ENCODE peak calls at places on chromosomes 6 and 20, in eight cellular contexts. F, N, C, A, B, D, Y and S are unnamed samples. For H3K4me1 and H3K9me3, the result is how much of the 10 kb centered on the place peaks cover.

GRCh38 chr20:21229163-21229562 is 74.0 kb upstream of the XRN2 start:
- DNase-seq in F (no peak), N (peak), C (no peak), A (no peak), B (peak), D (no peak), Y (peak), S (no peak)

GRCh38 chr6:167529684-167530335 is 204.9 kb downstream of the TTLL2 start:
- DNase-seq in F (no peak), N (no peak), C (no peak), A (no peak), B (no peak), D (no peak), Y (no peak), S (no peak)

GRCh38 chr6:42533794-42534193 is 30.0 kb upstream of the UBR2 start:
- DNase-seq in F (no peak), N (no peak), C (no peak), A (no peak), B (no peak), D (no peak), Y (no peak), S (no peak)

GRCh38 chr6:112938656-112939055 is 591.5 kb downstream of the RFPL4B start:
- DNase-seq in F (no peak), N (no peak), C (no peak), A (no peak), B (no peak), D (no peak), Y (no peak), S (no peak)

GRCh38 chr6:143694560-143694959 is 16.8 kb downstream of the PHACTR2 start:
- DNase-seq in F (no peak), N (no peak), C (no peak), A (no peak), B (peak), D (no peak), Y (no peak), S (no peak)

GRCh38 chr6:30238178-30238795 is 25.1 kb upstream of the TRIM26 start:
- DNase-seq in F (peak), N (peak), C (no peak), A (no peak), B (peak), D (no peak), Y (no peak), S (no peak)

GRCh38 chr20:45340236-45340847 is 7.9 kb downstream of the SDC4 start:
- DNase-seq in F (no peak), N (no peak), C (no peak), A (no peak), B (no peak), D (no peak), Y (peak), S (no peak)

GRCh38 chr6:7784706-7785105 is 58.8 kb downstream of the BMP6 start:
- DNase-seq in F (no peak), N (no peak), C (no peak), A (no peak), B (no peak), D (no peak), Y (no peak), S (no peak)

GRCh38 chr20:22825076-22825475 is 210.0 kb upstream of the SSTR4 start:
- DNase-seq in F (no peak), N (no peak), C (no peak), A (no peak), B (no peak), D (no peak), Y (no peak), S (no peak)

GRCh38 chr20:9102456-9102855 is 33.6 kb downstream of the PLCB4 start:
- DNase-seq in F (no peak), N (no peak), C (no peak), A (no peak), B (no peak), D (no peak), Y (no peak), S (no peak)

GRCh38 chr6:36246511-36247268 is 23.2 kb upstream of the PNPLA1 start:
- DNase-seq in F (no peak), N (no peak), C (no peak), A (no peak), B (no peak), D (no peak), Y (no peak), S (no peak)

GRCh38 chr6:11404845-11405244 is 132.7 kb upstream of the TMEM170B start:
- DNase-seq in F (no peak), N (no peak), C (no peak), A (no peak), B (no peak), D (no peak), Y (no peak), S (no peak)

GRCh38 chr6:16505711-16506362 is 255.4 kb downstream of the ATXN1 start:
- DNase-seq in F (no peak), N (no peak), C (no peak), A (no peak), B (peak), D (no peak), Y (peak), S (no peak)

GRCh38 chr20:46970937-46971630 is 76.4 kb downstream of the EYA2 start:
- DNase-seq in F (no peak), N (peak), C (no peak), A (peak), B (peak), D (no peak), Y (no peak), S (peak)

GRCh38 chr6:41937881-41938574 is 3.6 kb downstream of the CCND3 start:
- DNase-seq in F (peak), N (no peak), C (no peak), A (no peak), B (no peak), D (no peak), Y (peak), S (no peak)

GRCh38 chr6:89433637-89434499 is 916 bp downstream of the ANKRD6 start:
- DNase-seq in F (peak), N (no peak), C (peak), A (no peak), B (no peak), D (peak), Y (no peak), S (no peak)

GRCh38 chr20:41045680-41046079 is 17.1 kb downstream of the TOP1 start:
- DNase-seq in F (no peak), N (no peak), C (no peak), A (no peak), B (no peak), D (no peak), Y (no peak), S (no peak)

GRCh38 chr20:41048475-41049242 is 20.0 kb downstream of the TOP1 start:
- DNase-seq in F (peak), N (no peak), C (no peak), A (no peak), B (no peak), D (no peak), Y (no peak), S (no peak)

GRCh38 chr20:41047279-41047974 is 18.8 kb downstream of the TOP1 start:
- DNase-seq in F (no peak), N (no peak), C (no peak), A (no peak), B (no peak), D (no peak), Y (no peak), S (no peak)

GRCh38 chr20:41047975-41048305 is 19.3 kb downstream of the TOP1 start:
- DNase-seq in F (no peak), N (no peak), C (no peak), A (no peak), B (no peak), D (no peak), Y (no peak), S (no peak)

GRCh38 chr20:41046716-41047115 is 18.1 kb downstream of the TOP1 start:
- DNase-seq in F (no peak), N (no peak), C (no peak), A (no peak), B (peak), D (no peak), Y (no peak), S (no peak)
- H3K4me1 ChIP-seq in F (half or more), N (half or more), C (half or more), A (under half), B (under half), D (under half), Y (half or more), S (under half)

GRCh38 chr6:70459235-70459634 is 45.9 kb downstream of the FAM135A start:
- DNase-seq in F (no peak), N (no peak), C (no peak), A (no peak), B (no peak), D (no peak), Y (no peak), S (no peak)
- H3K9me3 ChIP-seq in F (under half), N (under half), C (under half), A (under half), B (under half), D (under half), Y (under half), S (under half)

DNA sequence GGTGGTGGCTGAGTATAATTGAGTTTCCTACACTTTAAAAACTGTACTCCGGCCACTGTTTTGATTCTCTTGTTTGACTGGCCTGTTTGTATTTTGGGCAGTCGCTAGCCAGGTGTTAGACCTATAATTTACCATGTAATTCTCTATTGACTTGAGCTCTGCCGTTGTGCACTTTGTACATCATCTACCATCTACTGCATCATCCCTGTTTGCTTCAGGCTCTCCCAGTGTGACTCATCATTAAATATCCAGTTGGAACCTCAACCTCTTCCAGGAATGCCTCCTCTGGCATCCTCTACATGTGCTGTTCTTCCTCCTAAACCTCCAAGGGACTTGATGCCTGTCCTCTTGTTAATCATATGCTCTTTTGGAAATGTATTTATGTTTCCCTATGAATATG is 72.3 kb downstream of the FARS2 start:
- DNase-seq in F (no peak), N (peak), C (no peak), A (no peak), B (peak), D (no peak), Y (no peak), S (no peak)
- H3K4me1 ChIP-seq in F (under half), N (under half), C (under half), A (under half), B (under half), D (under half), Y (under half), S (under half)

DNA sequence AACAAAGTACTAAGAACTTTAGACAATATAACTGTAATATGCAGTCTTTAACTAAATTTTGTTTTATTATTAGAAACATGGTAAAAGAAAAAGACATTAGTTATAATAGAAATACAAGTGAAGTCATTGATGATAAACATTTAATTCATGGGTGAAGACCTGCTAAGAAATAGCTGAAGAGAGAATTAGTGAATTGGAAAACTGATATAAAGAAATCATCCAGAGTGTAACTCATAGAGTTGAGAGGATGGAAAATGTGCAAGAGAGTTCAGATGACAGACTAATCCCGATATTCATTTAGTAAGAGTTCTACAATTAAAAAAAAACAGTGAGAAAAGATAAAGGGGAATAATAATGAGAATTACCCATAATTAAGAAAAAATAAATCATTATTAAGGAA is 220.7 kb upstream of the THBS2 start:
- DNase-seq in F (no peak), N (no peak), C (no peak), A (no peak), B (no peak), D (no peak), Y (no peak), S (no peak)
- H3K9me3 ChIP-seq in F (under half), N (under half), C (under half), A (under half), B (under half), D (under half), Y (under half), S (under half)

DNA sequence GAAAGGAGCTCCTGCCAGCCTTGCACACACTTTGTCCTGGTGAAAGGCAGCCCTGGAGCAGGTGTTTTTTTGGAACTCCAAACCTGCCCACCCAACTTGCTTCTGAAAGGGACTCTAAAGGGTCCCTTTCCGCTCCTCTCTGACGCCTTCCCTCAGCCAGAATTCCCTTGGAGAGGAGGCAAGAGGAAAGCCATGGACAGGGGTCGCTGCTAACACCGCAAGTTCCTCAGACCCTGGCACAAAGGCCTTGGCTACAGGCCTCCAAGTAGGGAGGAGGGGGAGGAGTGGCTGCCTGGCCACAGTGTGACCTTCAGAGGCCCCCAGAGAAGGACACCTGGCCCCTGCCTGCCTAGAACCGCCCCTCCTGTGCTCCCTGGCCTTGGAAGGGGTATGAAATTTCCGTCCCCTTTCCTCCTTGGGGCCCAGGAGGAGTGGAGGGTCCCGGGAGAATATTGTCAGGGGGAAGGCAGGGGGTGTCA is 2.6 kb downstream of the VEGFA start:
- DNase-seq in F (no peak), N (peak), C (no peak), A (peak), B (peak), D (peak), Y (no peak), S (no peak)
- H3K4me1 ChIP-seq in F (under half), N (under half), C (under half), A (under half), B (under half), D (under half), Y (under half), S (half or more)

DNA sequence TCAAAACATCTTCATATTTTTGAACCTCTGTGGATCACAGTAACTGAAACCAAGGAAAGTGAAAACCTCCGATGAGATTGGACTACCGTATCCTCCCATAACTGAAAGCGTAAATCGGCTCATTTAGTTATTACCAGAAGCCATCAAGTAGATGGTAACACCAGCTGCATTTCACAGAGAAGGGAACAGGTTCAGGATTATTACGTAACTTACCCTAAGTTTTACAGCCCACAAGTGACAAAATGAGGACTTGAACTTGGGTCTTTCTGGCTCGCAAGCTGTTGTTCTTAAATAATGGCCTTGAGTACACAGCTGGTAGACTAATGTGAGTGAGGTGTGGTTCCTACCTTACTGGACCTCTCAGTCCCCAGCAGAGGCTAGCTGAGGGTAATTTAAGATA is 37.9 kb upstream of the CBLN4 start:
- DNase-seq in F (no peak), N (no peak), C (no peak), A (no peak), B (no peak), D (no peak), Y (no peak), S (no peak)
- H3K9me3 ChIP-seq in F (under half), N (under half), C (under half), A (under half), B (under half), D (under half), Y (under half), S (under half)

DNA sequence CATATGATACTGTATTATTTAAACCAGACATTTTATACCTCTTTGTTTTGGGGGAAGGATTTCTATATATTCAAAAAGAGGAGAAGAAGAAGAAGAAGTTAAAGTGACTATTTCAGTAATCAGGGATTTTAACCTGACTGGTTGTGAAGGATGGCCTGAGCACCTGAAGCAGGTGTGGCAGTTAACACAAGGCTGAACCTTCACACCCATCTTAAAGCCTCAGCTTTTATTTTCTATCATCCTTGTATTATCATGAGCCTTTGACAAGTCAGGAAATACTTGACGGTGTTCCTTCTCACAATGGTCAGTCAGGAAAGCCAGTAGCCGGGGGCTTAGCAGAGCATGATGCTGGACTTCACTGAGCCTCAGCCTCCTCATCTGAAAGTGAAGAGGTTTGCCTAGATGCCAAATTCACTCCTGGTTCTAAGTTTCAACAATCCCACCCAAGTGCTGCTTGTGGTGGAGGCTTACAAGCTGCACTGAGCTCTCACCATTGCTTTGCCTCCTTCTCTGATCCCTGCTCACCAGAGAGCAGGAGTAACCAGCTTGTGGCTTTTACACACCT is 117.2 kb downstream of the JAG1 start:
- DNase-seq in F (no peak), N (no peak), C (no peak), A (no peak), B (no peak), D (no peak), Y (no peak), S (no peak)
- H3K4me1 ChIP-seq in F (under half), N (half or more), C (under half), A (under half), B (under half), D (under half), Y (under half), S (half or more)

GRCh38 chr6:48689498-48689897 is 578.5 kb upstream of the PTCHD4 start:
- DNase-seq in F (no peak), N (no peak), C (no peak), A (no peak), B (no peak), D (no peak), Y (no peak), S (no peak)
- H3K9me3 ChIP-seq in F (under half), N (under half), C (under half), A (under half), B (under half), D (under half), Y (under half), S (under half)

GRCh38 chr6:107736713-107737396 is 87.3 kb downstream of the SCML4 start:
- DNase-seq in F (peak), N (no peak), C (no peak), A (no peak), B (no peak), D (no peak), Y (no peak), S (no peak)
- H3K4me1 ChIP-seq in F (half or more), N (under half), C (under half), A (under half), B (under half), D (under half), Y (under half), S (under half)

DNA sequence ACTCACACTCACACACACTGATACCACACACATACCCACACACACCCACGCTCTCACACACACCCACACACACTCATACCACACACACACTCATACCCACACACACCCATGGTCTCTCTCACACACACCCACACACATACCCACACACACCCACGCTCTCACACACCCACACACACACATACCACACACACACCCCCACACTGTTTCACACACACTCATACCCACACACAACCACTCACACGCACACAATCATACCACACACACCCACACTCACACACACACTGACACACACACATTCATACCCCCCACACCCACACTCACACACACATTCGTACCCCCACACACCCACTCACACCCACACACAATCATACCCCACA is 158.1 kb downstream of the SMOC2 start:
- DNase-seq in F (no peak), N (no peak), C (no peak), A (no peak), B (no peak), D (no peak), Y (no peak), S (no peak)
- H3K9me3 ChIP-seq in F (under half), N (under half), C (under half), A (under half), B (under half), D (under half), Y (under half), S (under half)